ENCODE peak calls at places on chromosomes 4 and X, in six cellular contexts. X is stimulated activated CD8-positive, alpha-beta memory T cell treated with anti-CD3 and anti-CD28 coated beads, Interleukin-15, amount 100 ng/mL, for 24 hours; I is KG1; G is hepatocyte; C is Right ventricle myocardium superior; B is C1 segment of cervical spinal cord. U is an unnamed sample.

GRCh38 chr4:168632246-168632832 is 135.5 kb downstream of the PALLD start:
- DNase-seq in X (no peak), I (no peak), G (no peak), C (no peak), B (no peak), U (no peak)

GRCh38 chr4:153645183-153645582 is 38.9 kb upstream of the TLR2 start:
- DNase-seq in X (no peak), I (no peak), G (no peak), C (no peak), B (no peak), U (no peak)

GRCh38 chr4:22179124-22179874 is 230.7 kb upstream of the KCNIP4 start:
- DNase-seq in X (no peak), I (no peak), G (no peak), C (no peak), B (no peak), U (no peak)

GRCh38 chrX:154142386-154142785 is 1.7 kb upstream of the OPN1LW start:
- DNase-seq in X (no peak), I (no peak), G (no peak), C (no peak), B (no peak), U (no peak)

GRCh38 chr4:173835863-173836262 is 305.8 kb upstream of the HAND2 start:
- DNase-seq in X (no peak), I (no peak), G (peak), C (peak), B (no peak), U (no peak)

GRCh38 chr4:22072726-22073125 is 124.2 kb upstream of the KCNIP4 start:
- DNase-seq in X (no peak), I (no peak), G (no peak), C (no peak), B (no peak), U (no peak)

GRCh38 chrX:51931761-51932160 is 38.3 kb downstream of the MAGED1 start:
- DNase-seq in X (no peak), I (no peak), G (no peak), C (no peak), B (no peak), U (no peak)

GRCh38 chr4:159698336-159698735 is 595.5 kb downstream of the RAPGEF2 start:
- DNase-seq in X (no peak), I (no peak), G (no peak), C (no peak), B (no peak), U (no peak)

GRCh38 chrX:150256297-150256650 is 106.8 kb upstream of the MAMLD1 start:
- DNase-seq in X (no peak), I (no peak), G (no peak), C (no peak), B (no peak), U (no peak)

GRCh38 chr4:159549092-159549491 is 446.2 kb downstream of the RAPGEF2 start:
- DNase-seq in X (no peak), I (no peak), G (no peak), C (no peak), B (no peak), U (no peak)

GRCh38 chr4:126247409-126247808 is 932.7 kb downstream of the FAT4 start:
- DNase-seq in X (no peak), I (no peak), G (no peak), C (no peak), B (no peak), U (no peak)

GRCh38 chr4:114658179-114658578 is 59.6 kb downstream of the UGT8 start:
- DNase-seq in X (no peak), I (no peak), G (no peak), C (no peak), B (peak), U (no peak)

GRCh38 chr4:23232987-23233386 is 540.2 kb downstream of the GBA3 start:
- DNase-seq in X (no peak), I (no peak), G (no peak), C (no peak), B (no peak), U (no peak)

GRCh38 chr4:150720973-150721518 is 139.1 kb downstream of the MAB21L2 start:
- DNase-seq in X (no peak), I (no peak), G (no peak), C (no peak), B (no peak), U (no peak)

GRCh38 chrX:50769389-50770063 is 44.5 kb downstream of the SHROOM4 start:
- DNase-seq in X (no peak), I (no peak), G (no peak), C (no peak), B (no peak), U (no peak)

GRCh38 chr4:138909605-138910004 is 106.0 kb upstream of the NOCT start:
- DNase-seq in X (no peak), I (no peak), G (no peak), C (no peak), B (no peak), U (no peak)